ENCODE peak calls at places on chromosomes 3 and 15, in seven cellular contexts. One of them, this sample, is unnamed.

GRCh38 chr15:45587861-45588170 is 637 bp downstream of the BLOC1S6 start:
- DNase-seq in cardiac fibroblast: no peak
- DNase-seq in lung: no peak
- DNase-seq in uterus: no peak
- DNase-seq in fibroblast of pulmonary artery: no peak
- DNase-seq in Peyer's patch: no peak
- DNase-seq in HCT116: no peak
- DNase-seq in this sample: no peak

GRCh38 chr3:15541371-15541770 is 19.9 kb upstream of the COLQ start:
- DNase-seq in cardiac fibroblast: no peak
- DNase-seq in lung: no peak
- DNase-seq in uterus: no peak
- DNase-seq in fibroblast of pulmonary artery: no peak
- DNase-seq in Peyer's patch: no peak
- DNase-seq in HCT116: no peak
- DNase-seq in this sample: no peak

GRCh38 chr15:67366904-67367303 is 112.3 kb downstream of the IQCH start:
- DNase-seq in cardiac fibroblast: no peak
- DNase-seq in lung: no peak
- DNase-seq in uterus: no peak
- DNase-seq in fibroblast of pulmonary artery: no peak
- DNase-seq in Peyer's patch: no peak
- DNase-seq in HCT116: no peak
- DNase-seq in this sample: no peak

GRCh38 chr15:99976811-99977271 is 243.6 kb upstream of the LYSMD4 start:
- DNase-seq in cardiac fibroblast: peak
- DNase-seq in lung: peak
- DNase-seq in uterus: no peak
- DNase-seq in fibroblast of pulmonary artery: peak
- DNase-seq in Peyer's patch: no peak
- DNase-seq in HCT116: no peak
- DNase-seq in this sample: peak

GRCh38 chr15:93233710-93234109 is 144.7 kb upstream of the RGMA start:
- DNase-seq in cardiac fibroblast: no peak
- DNase-seq in lung: no peak
- DNase-seq in uterus: no peak
- DNase-seq in fibroblast of pulmonary artery: no peak
- DNase-seq in Peyer's patch: no peak
- DNase-seq in HCT116: no peak
- DNase-seq in this sample: no peak

GRCh38 chr3:54999801-55000200 is 71.9 kb upstream of the LRTM1 start:
- DNase-seq in cardiac fibroblast: peak
- DNase-seq in lung: no peak
- DNase-seq in uterus: no peak
- DNase-seq in fibroblast of pulmonary artery: peak
- DNase-seq in Peyer's patch: no peak
- DNase-seq in HCT116: no peak
- DNase-seq in this sample: no peak

GRCh38 chr3:193134895-193135294 is 106.1 kb upstream of the PLAAT1 start:
- DNase-seq in cardiac fibroblast: peak
- DNase-seq in lung: no peak
- DNase-seq in uterus: no peak
- DNase-seq in fibroblast of pulmonary artery: peak
- DNase-seq in Peyer's patch: no peak
- DNase-seq in HCT116: no peak
- DNase-seq in this sample: peak

GRCh38 chr3:192906940-192907339 is 10.7 kb downstream of the MB21D2 start:
- DNase-seq in cardiac fibroblast: no peak
- DNase-seq in lung: no peak
- DNase-seq in uterus: no peak
- DNase-seq in fibroblast of pulmonary artery: no peak
- DNase-seq in Peyer's patch: no peak
- DNase-seq in HCT116: no peak
- DNase-seq in this sample: no peak

GRCh38 chr3:186386883-186387560 is 25.0 kb upstream of the DGKG start:
- DNase-seq in cardiac fibroblast: no peak
- DNase-seq in lung: no peak
- DNase-seq in uterus: no peak
- DNase-seq in fibroblast of pulmonary artery: no peak
- DNase-seq in Peyer's patch: no peak
- DNase-seq in HCT116: no peak
- DNase-seq in this sample: no peak

GRCh38 chr3:141250342-141250741 is 18.7 kb downstream of the PXYLP1 start:
- DNase-seq in cardiac fibroblast: no peak
- DNase-seq in lung: no peak
- DNase-seq in uterus: no peak
- DNase-seq in fibroblast of pulmonary artery: no peak
- DNase-seq in Peyer's patch: no peak
- DNase-seq in HCT116: no peak
- DNase-seq in this sample: no peak

GRCh38 chr3:67686067-67686466 is 31.7 kb upstream of the SUCLG2 start:
- DNase-seq in cardiac fibroblast: no peak
- DNase-seq in lung: no peak
- DNase-seq in uterus: no peak
- DNase-seq in fibroblast of pulmonary artery: no peak
- DNase-seq in Peyer's patch: no peak
- DNase-seq in HCT116: no peak
- DNase-seq in this sample: no peak
- H3K4me3 ChIP-seq in cardiac fibroblast: no peak
- H3K4me3 ChIP-seq in lung: no peak
- H3K4me3 ChIP-seq in uterus: no peak
- H3K4me3 ChIP-seq in fibroblast of pulmonary artery: no peak
- H3K4me3 ChIP-seq in Peyer's patch: no peak
- H3K4me3 ChIP-seq in HCT116: no peak
- H3K4me3 ChIP-seq in this sample: no peak

DNA sequence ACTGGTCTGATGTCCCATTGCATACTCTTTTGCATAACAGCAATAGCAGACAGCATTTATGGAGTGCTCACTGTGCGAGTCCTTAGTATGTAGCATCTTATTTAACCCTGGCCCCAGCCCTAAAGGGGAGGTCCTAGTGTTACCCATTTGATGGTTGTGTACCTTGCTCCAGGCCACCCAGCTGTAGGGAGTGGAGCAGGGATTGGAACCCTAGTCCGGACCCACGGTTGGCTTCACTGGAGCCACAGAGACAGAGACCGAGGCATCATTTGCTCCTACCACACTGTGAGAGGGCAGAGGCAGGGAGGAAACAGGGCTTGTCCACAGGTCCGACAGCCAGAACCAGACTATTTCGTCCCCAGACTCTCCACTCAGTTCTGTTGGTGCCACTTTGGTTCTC is 16.0 kb upstream of the TSEN2 start:
- DNase-seq in cardiac fibroblast: no peak
- DNase-seq in lung: no peak
- DNase-seq in uterus: no peak
- DNase-seq in fibroblast of pulmonary artery: no peak
- DNase-seq in Peyer's patch: no peak
- DNase-seq in HCT116: no peak
- DNase-seq in this sample: no peak
- TF ChIP-seq CTCF in cardiac fibroblast: no peak
- TF ChIP-seq CTCF in lung: no peak
- TF ChIP-seq CTCF in uterus: no peak
- TF ChIP-seq CTCF in fibroblast of pulmonary artery: no peak
- TF ChIP-seq CTCF in Peyer's patch: no peak
- TF ChIP-seq CTCF in HCT116: no peak
- TF ChIP-seq CTCF in this sample: no peak

GRCh38 chr3:119562307-119562961 is 3.0 kb upstream of the CD80 start:
- DNase-seq in cardiac fibroblast: no peak
- DNase-seq in lung: no peak
- DNase-seq in uterus: no peak
- DNase-seq in fibroblast of pulmonary artery: peak
- DNase-seq in Peyer's patch: peak
- DNase-seq in HCT116: no peak
- DNase-seq in this sample: no peak

GRCh38 chr3:119558528-119559339 is 680 bp downstream of the CD80 start:
- DNase-seq in cardiac fibroblast: no peak
- DNase-seq in lung: no peak
- DNase-seq in uterus: no peak
- DNase-seq in fibroblast of pulmonary artery: no peak
- DNase-seq in Peyer's patch: no peak
- DNase-seq in HCT116: no peak
- DNase-seq in this sample: no peak

GRCh38 chr3:119559441-119559963 is at the start of gene CD80:
- DNase-seq in cardiac fibroblast: peak
- DNase-seq in lung: peak
- DNase-seq in uterus: no peak
- DNase-seq in fibroblast of pulmonary artery: peak
- DNase-seq in Peyer's patch: peak
- DNase-seq in HCT116: peak
- DNase-seq in this sample: peak

GRCh38 chr3:119557874-119558264 is 1.5 kb downstream of the CD80 start:
- DNase-seq in cardiac fibroblast: no peak
- DNase-seq in lung: no peak
- DNase-seq in uterus: no peak
- DNase-seq in fibroblast of pulmonary artery: no peak
- DNase-seq in Peyer's patch: no peak
- DNase-seq in HCT116: no peak
- DNase-seq in this sample: no peak

DNA sequence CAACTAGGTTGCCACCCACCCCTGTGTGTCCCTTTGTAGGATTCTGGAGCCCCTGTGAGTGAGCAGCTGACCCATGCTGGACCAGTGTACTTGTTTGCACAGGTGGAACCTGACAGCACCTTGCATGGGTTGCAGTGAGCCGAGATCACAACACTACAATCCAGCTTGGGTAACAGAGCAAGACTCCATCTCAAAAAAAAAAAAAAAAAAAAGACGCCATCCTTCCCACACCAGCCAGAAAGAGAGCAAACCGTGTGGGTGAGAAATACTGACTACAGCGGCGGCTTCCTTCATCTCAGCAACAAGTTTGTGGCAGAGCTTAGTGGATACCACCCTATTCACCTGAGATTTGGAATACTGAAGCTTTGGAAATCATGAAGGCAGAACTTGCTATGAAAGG is 746 bp upstream of the CD80 start:
- DNase-seq in cardiac fibroblast: no peak
- DNase-seq in lung: no peak
- DNase-seq in uterus: no peak
- DNase-seq in fibroblast of pulmonary artery: no peak
- DNase-seq in Peyer's patch: no peak
- DNase-seq in HCT116: no peak
- DNase-seq in this sample: no peak
- H3K4me3 ChIP-seq in cardiac fibroblast: no peak
- H3K4me3 ChIP-seq in lung: no peak
- H3K4me3 ChIP-seq in uterus: no peak
- H3K4me3 ChIP-seq in fibroblast of pulmonary artery: no peak
- H3K4me3 ChIP-seq in Peyer's patch: no peak
- H3K4me3 ChIP-seq in HCT116: no peak
- H3K4me3 ChIP-seq in this sample: no peak

GRCh38 chr3:145333931-145334330 is 827.1 kb downstream of the PLOD2 start:
- DNase-seq in cardiac fibroblast: no peak
- DNase-seq in lung: no peak
- DNase-seq in uterus: no peak
- DNase-seq in fibroblast of pulmonary artery: no peak
- DNase-seq in Peyer's patch: no peak
- DNase-seq in HCT116: no peak
- DNase-seq in this sample: no peak
- TF ChIP-seq CTCF in cardiac fibroblast: no peak
- TF ChIP-seq CTCF in lung: no peak
- TF ChIP-seq CTCF in uterus: no peak
- TF ChIP-seq CTCF in fibroblast of pulmonary artery: no peak
- TF ChIP-seq CTCF in Peyer's patch: no peak
- TF ChIP-seq CTCF in HCT116: no peak
- TF ChIP-seq CTCF in this sample: no peak

GRCh38 chr15:77068633-77069032 is 2.3 kb downstream of the TSPAN3 start:
- DNase-seq in cardiac fibroblast: no peak
- DNase-seq in lung: no peak
- DNase-seq in uterus: no peak
- DNase-seq in fibroblast of pulmonary artery: no peak
- DNase-seq in Peyer's patch: no peak
- DNase-seq in HCT116: no peak
- DNase-seq in this sample: no peak
- H3K4me3 ChIP-seq in cardiac fibroblast: no peak
- H3K4me3 ChIP-seq in lung: no peak
- H3K4me3 ChIP-seq in uterus: no peak
- H3K4me3 ChIP-seq in fibroblast of pulmonary artery: no peak
- H3K4me3 ChIP-seq in Peyer's patch: peak
- H3K4me3 ChIP-seq in HCT116: no peak
- H3K4me3 ChIP-seq in this sample: no peak

This sample was measured in AG10803.